ENCODE peak calls at places on chromosomes 5 and 9, in seven cellular contexts. F is CD8-positive, alpha-beta memory T cell; U is aorta; H is lower lobe of right lung; D is stomach; N is mesendoderm; X is heart left ventricle. Y is an unnamed sample. For H3K4me1, the result is how much of the 10 kb centered on the place peaks cover.

GRCh38 chr9:114754574-114754973 is 51.3 kb downstream of the TNFSF15 start:
- DNase-seq in N (no peak), X (no peak), D (no peak), F (no peak), U (no peak), H (no peak), Y (no peak)

GRCh38 chr9:16811987-16812685 is 58.3 kb downstream of the BNC2 start:
- DNase-seq in F (no peak), U (no peak), D (no peak), N (no peak), H (no peak), X (no peak), Y (no peak)

GRCh38 chr9:73810585-73811215 is 659.0 kb downstream of the ANXA1 start:
- DNase-seq in D (no peak), U (no peak), X (no peak), H (no peak), N (no peak), F (no peak), Y (no peak)

GRCh38 chr9:78856144-78856543 is 559.2 kb downstream of the PSAT1 start:
- DNase-seq in H (no peak), U (no peak), X (no peak), D (no peak), F (no peak), N (no peak), Y (no peak)

GRCh38 chr5:142551242-142552067 is 134.4 kb downstream of the FGF1 start:
- DNase-seq in D (no peak), H (no peak), F (no peak), N (peak), U (no peak), X (peak), Y (no peak)

GRCh38 chr5:154421868-154422267 is 23.9 kb upstream of the SAP30L start:
- DNase-seq in X (no peak), N (peak), D (no peak), U (no peak), H (no peak), F (no peak), Y (no peak)

GRCh38 chr5:1292846-1293415 is 1.9 kb downstream of the TERT start:
- DNase-seq in F (no peak), U (peak), N (no peak), H (no peak), X (no peak), D (no peak), Y (peak)

GRCh38 chr9:38068616-38068865 is 486 bp downstream of the SHB start:
- DNase-seq in H (no peak), U (no peak), F (peak), N (no peak), D (peak), X (no peak), Y (peak)

GRCh38 chr5:137395011-137395755 is 103.9 kb downstream of the SPOCK1 start:
- DNase-seq in N (no peak), H (no peak), U (no peak), X (no peak), D (no peak), F (no peak), Y (no peak)

GRCh38 chr5:40121236-40121635 is 558.5 kb upstream of the PTGER4 start:
- DNase-seq in X (no peak), U (no peak), N (peak), H (no peak), F (no peak), D (no peak), Y (no peak)

GRCh38 chr5:84372066-84372700 is 12.5 kb downstream of the EDIL3 start:
- DNase-seq in U (no peak), N (no peak), X (no peak), H (no peak), D (no peak), F (no peak), Y (no peak)

GRCh38 chr5:171882118-171882517 is 96.5 kb downstream of the SMIM23 start:
- DNase-seq in F (no peak), H (no peak), D (no peak), U (no peak), X (no peak), N (no peak), Y (no peak)

GRCh38 chr5:134906811-134907210 is 1.9 kb downstream of the PCBD2 start:
- DNase-seq in F (no peak), D (no peak), H (no peak), U (no peak), X (no peak), N (no peak), Y (no peak)

GRCh38 chr9:96489482-96489979 is 39.6 kb downstream of the HABP4 start:
- DNase-seq in N (no peak), D (no peak), H (no peak), U (no peak), F (no peak), X (no peak), Y (no peak)

GRCh38 chr5:20463206-20463605 is 475.2 kb upstream of the CDH18 start:
- DNase-seq in F (no peak), U (no peak), H (no peak), X (no peak), D (no peak), N (no peak), Y (no peak)

GRCh38 chr5:52943285-52943684 is 45.9 kb upstream of the ITGA2 start:
- DNase-seq in F (no peak), H (no peak), N (no peak), X (no peak), U (no peak), D (no peak), Y (no peak)

GRCh38 chr5:40736103-40736875 is 19.5 kb downstream of the TTC33 start:
- DNase-seq in U (no peak), F (no peak), X (no peak), D (no peak), H (no peak), N (peak), Y (no peak)

GRCh38 chr9:111674319-111674718 is 12.9 kb downstream of the GNG10 start:
- DNase-seq in D (no peak), U (no peak), N (no peak), F (no peak), H (no peak), X (no peak), Y (no peak)

GRCh38 chr5:43190755-43191603 is 1.0 kb upstream of the NIM1K start:
- DNase-seq in H (no peak), F (no peak), N (peak), D (no peak), U (no peak), X (no peak), Y (no peak)

GRCh38 chr9:15722888-15723287 is 170.0 kb downstream of the CCDC171 start:
- DNase-seq in F (no peak), N (peak), D (no peak), H (no peak), U (no peak), X (no peak), Y (no peak)

GRCh38 chr5:14240366-14240765 is 97.2 kb downstream of the TRIO start:
- DNase-seq in F (no peak), N (no peak), X (no peak), H (no peak), U (no peak), D (no peak), Y (no peak)

GRCh38 chr5:117089001-117089400 is 514.4 kb upstream of the SEMA6A start:
- DNase-seq in D (no peak), H (no peak), X (no peak), U (no peak), N (no peak), F (no peak), Y (no peak)

GRCh38 chr5:8013951-8014844 is 145.2 kb downstream of the MTRR start:
- DNase-seq in H (no peak), X (no peak), F (no peak), U (no peak), D (no peak), N (no peak), Y (no peak)

GRCh38 chr5:38532165-38532669 is 24.2 kb downstream of the LIFR start:
- DNase-seq in H (no peak), U (no peak), F (no peak), X (peak), N (peak), D (no peak), Y (no peak)

GRCh38 chr5:79842006-79842881 is 148.8 kb downstream of the MTX3 start:
- DNase-seq in N (no peak), D (no peak), H (no peak), F (no peak), X (no peak), U (no peak), Y (no peak)

GRCh38 chr5:173780356-173781234 is 107.6 kb upstream of the CPEB4 start:
- DNase-seq in U (no peak), F (no peak), H (no peak), X (no peak), D (peak), N (no peak), Y (no peak)

GRCh38 chr5:91956738-91957137 is 573.6 kb upstream of the ARRDC3 start:
- DNase-seq in U (no peak), F (no peak), D (no peak), N (peak), X (no peak), H (no peak), Y (no peak)

GRCh38 chr5:138925090-138925635 is 50.0 kb upstream of the LRRTM2 start:
- DNase-seq in X (no peak), H (no peak), N (no peak), D (no peak), F (no peak), U (no peak), Y (no peak)

GRCh38 chr9:133509179-133510083 is 15.3 kb downstream of the MYMK start:
- DNase-seq in F (no peak), D (peak), X (no peak), H (no peak), U (no peak), N (peak), Y (peak)

GRCh38 chr9:130421802-130422276 is 22.9 kb upstream of the ASS1 start:
- DNase-seq in U (no peak), D (no peak), F (no peak), N (peak), X (no peak), H (no peak), Y (no peak)

GRCh38 chr5:1418921-1419280 is 26.3 kb downstream of the SLC6A3 start:
- DNase-seq in U (no peak), X (no peak), D (no peak), H (no peak), F (no peak), N (no peak), Y (no peak)

GRCh38 chr9:137720571-137721110 is 101.8 kb downstream of the EHMT1 start:
- DNase-seq in F (no peak), U (no peak), X (no peak), D (no peak), N (no peak), H (no peak), Y (no peak)

GRCh38 chr5:131211669-131212068 is 40.9 kb downstream of the LYRM7 start:
- DNase-seq in H (no peak), F (no peak), N (no peak), X (no peak), D (no peak), U (no peak), Y (no peak)

GRCh38 chr9:78280982-78281668 is 15.8 kb upstream of the PSAT1 start:
- DNase-seq in N (no peak), F (no peak), U (peak), X (peak), H (peak), D (peak), Y (peak)

GRCh38 chr5:155250601-155251000 is 237.0 kb downstream of the KIF4B start:
- DNase-seq in H (no peak), F (no peak), N (no peak), D (no peak), U (no peak), X (no peak), Y (no peak)

GRCh38 chr5:14428302-14429081 is 153.1 kb upstream of the OTULINL start:
- DNase-seq in F (no peak), H (no peak), U (no peak), N (peak), X (no peak), D (no peak), Y (no peak)

GRCh38 chr5:6574537-6574936 is 58.3 kb downstream of the NSUN2 start:
- DNase-seq in D (no peak), F (no peak), U (no peak), H (no peak), X (no peak), N (no peak), Y (no peak)

GRCh38 chr9:129386812-129387177 is 208.7 kb upstream of the IER5L start:
- DNase-seq in N (no peak), F (no peak), U (peak), X (no peak), H (no peak), D (no peak), Y (no peak)

GRCh38 chr9:134295101-134295745 is 31.0 kb upstream of the RXRA start:
- DNase-seq in H (peak), F (no peak), U (peak), X (peak), D (no peak), N (peak), Y (no peak)

GRCh38 chr9:93219692-93220091 is 35.8 kb downstream of the WNK2 start:
- DNase-seq in N (no peak), H (no peak), D (no peak), F (no peak), U (no peak), X (peak), Y (no peak)
- H3K4me1 ChIP-seq in N (under half), H (under half), D (under half), F (under half), U (under half), X (under half), Y (under half)

GRCh38 chr9:121618504-121618903 is 32.9 kb upstream of the DAB2IP start:
- DNase-seq in H (no peak), F (no peak), D (no peak), N (no peak), X (no peak), U (no peak), Y (no peak)
- H3K4me1 ChIP-seq in H (under half), F (under half), D (under half), N (under half), X (under half), U (under half), Y (under half)

GRCh38 chr9:92504881-92505280 is 22.6 kb upstream of the ASPN start:
- DNase-seq in D (no peak), F (no peak), H (no peak), N (no peak), U (no peak), X (no peak), Y (no peak)
- H3K4me1 ChIP-seq in D (under half), F (under half), H (under half), N (under half), U (under half), X (under half), Y (under half)

GRCh38 chr9:83471223-83471622 is 67.0 kb downstream of the FRMD3 start:
- DNase-seq in D (no peak), H (no peak), N (no peak), U (no peak), F (no peak), X (no peak), Y (no peak)
- H3K4me1 ChIP-seq in D (under half), H (under half), N (under half), U (under half), F (under half), X (half or more), Y (under half)

DNA sequence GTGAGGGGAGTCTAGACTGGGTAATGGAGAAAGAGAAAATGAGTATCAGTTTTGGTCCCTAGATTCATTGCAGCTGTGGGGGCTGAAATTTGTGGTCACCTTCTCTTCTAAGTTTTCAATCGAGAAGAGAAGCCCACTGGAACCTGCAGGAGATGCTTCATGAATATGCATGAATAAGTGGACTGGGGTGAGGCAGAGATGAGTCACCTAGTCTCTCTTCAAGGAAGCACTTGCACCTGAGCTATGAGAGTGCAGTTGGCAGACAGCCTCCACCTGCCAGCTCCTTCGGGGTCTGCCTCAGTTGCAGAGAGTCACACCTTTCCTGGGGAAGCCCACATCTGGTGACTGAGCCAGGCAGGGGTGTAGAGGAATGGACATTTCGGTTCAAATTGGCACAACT is 69.1 kb downstream of the ZNF366 start:
- DNase-seq in F (no peak), U (no peak), H (no peak), N (peak), D (no peak), X (no peak), Y (no peak)
- H3K4me1 ChIP-seq in F (under half), U (under half), H (under half), N (under half), D (under half), X (under half), Y (under half)

GRCh38 chr5:151075698-151076331 is 5.0 kb downstream of the TNIP1 start:
- DNase-seq in H (peak), U (no peak), N (no peak), X (no peak), D (peak), F (no peak), Y (peak)
- H3K4me1 ChIP-seq in H (half or more), U (under half), N (under half), X (half or more), D (under half), F (half or more), Y (under half)

GRCh38 chr9:89444212-89444611 is 53.7 kb downstream of the SEMA4D start:
- DNase-seq in D (no peak), U (no peak), N (no peak), H (no peak), X (peak), F (peak), Y (no peak)
- H3K4me1 ChIP-seq in D (under half), U (under half), N (under half), H (under half), X (half or more), F (half or more), Y (under half)

DNA sequence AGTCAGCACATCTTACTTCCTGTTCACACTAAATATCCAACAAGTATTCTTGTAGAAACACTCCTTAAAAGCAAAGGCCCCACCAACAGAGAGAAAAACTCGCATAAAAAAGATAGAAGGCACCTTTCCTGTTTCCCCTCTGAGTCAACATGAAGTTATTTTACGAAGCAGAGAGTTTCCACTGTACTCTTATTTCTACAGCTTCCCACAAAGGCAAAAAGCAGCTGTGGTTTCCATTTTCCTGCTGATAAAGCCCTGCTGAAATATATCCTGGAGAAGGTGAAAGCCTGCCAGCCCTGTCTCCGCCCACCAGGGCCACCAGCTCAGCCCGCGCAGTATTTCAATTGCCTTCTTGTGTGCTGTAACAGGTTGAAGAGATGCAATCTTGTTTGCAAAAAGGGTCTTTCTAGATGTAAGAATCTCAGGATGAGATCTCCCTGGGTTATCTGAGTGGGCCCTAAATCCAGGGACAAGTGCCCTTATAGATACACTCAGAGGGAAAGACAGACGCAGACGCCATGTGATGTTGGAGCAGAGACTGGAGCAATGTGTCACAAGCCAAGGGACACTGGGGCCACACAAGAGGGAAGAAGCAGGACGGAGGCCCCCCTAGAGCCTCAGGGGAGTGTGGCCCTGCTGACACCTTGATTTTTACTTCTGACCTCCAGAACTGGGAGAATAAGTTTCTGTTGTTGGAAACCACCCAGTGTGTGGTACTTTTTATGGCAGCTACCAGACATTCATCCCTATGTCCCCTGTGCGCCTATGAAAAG is 19.9 kb downstream of the SEMA4D start:
- DNase-seq in X (no peak), H (no peak), N (no peak), D (peak), U (no peak), F (no peak), Y (peak)
- H3K4me1 ChIP-seq in X (half or more), H (under half), N (under half), D (under half), U (under half), F (half or more), Y (under half)

GRCh38 chr9:37005517-37006140 is 28.4 kb downstream of the PAX5 start:
- DNase-seq in X (no peak), D (no peak), H (no peak), F (no peak), N (no peak), U (no peak), Y (no peak)
- H3K4me1 ChIP-seq in X (under half), D (under half), H (under half), F (under half), N (under half), U (under half), Y (under half)

GRCh38 chr5:127029513-127030258 is 672 bp downstream of the MARCHF3 start:
- DNase-seq in X (peak), H (peak), N (peak), U (peak), F (peak), D (peak), Y (peak)
- H3K4me1 ChIP-seq in X (under half), H (under half), N (under half), U (under half), F (under half), D (under half), Y (under half)